ENCODE peak calls at places on chromosome 22, in six cellular contexts. U, I, A, P, O and L are unnamed samples.

GRCh38 chr22:50528682-50529415 is 963 bp downstream of the TYMP start:
- DNase-seq in A (no peak), I (no peak), U (no peak), O (no peak), P (no peak), L (no peak)

GRCh38 chr22:20839837-20840645 is 18.6 kb downstream of the PI4KA start:
- DNase-seq in O (no peak), A (no peak), P (no peak), U (no peak), I (no peak), L (no peak)

GRCh38 chr22:46239261-46240048 is 10.6 kb downstream of the CDPF1 start:
- DNase-seq in O (no peak), P (no peak), I (peak), U (no peak), A (no peak), L (no peak)

GRCh38 chr22:43567691-43568308 is 156.0 kb downstream of the MPPED1 start:
- DNase-seq in I (no peak), P (no peak), U (no peak), O (no peak), A (no peak), L (no peak)

GRCh38 chr22:41699264-41700104 is at the start of gene MEI1:
- DNase-seq in U (peak), I (no peak), A (peak), P (peak), O (peak), L (no peak)

GRCh38 chr22:41976961-41977566 is 7.8 kb downstream of the SEPTIN3 start:
- DNase-seq in P (no peak), I (no peak), U (no peak), A (no peak), O (no peak), L (no peak)

GRCh38 chr22:48974443-48975251 is 853.0 kb downstream of the BRD1 start:
- DNase-seq in O (no peak), P (no peak), I (no peak), U (no peak), A (no peak), L (no peak)

GRCh38 chr22:44362249-44363040 is 49.7 kb upstream of the SHISAL1 start:
- DNase-seq in I (no peak), O (peak), A (no peak), U (no peak), P (no peak), L (no peak)

GRCh38 chr22:17968126-17968525 is 56.2 kb downstream of the MICAL3 start:
- DNase-seq in O (no peak), I (no peak), U (no peak), A (no peak), P (no peak), L (no peak)

GRCh38 chr22:19756288-19757128 is 4.1 kb upstream of the TBX1 start:
- DNase-seq in U (peak), A (peak), P (no peak), O (no peak), I (no peak), L (no peak)

GRCh38 chr22:23495614-23496444 is 84.3 kb downstream of the IGLL1 start:
- DNase-seq in I (peak), U (no peak), A (no peak), O (no peak), P (no peak), L (no peak)

GRCh38 chr22:46074771-46075551 is 75.4 kb upstream of the PPARA start:
- DNase-seq in P (no peak), A (no peak), U (no peak), O (peak), I (no peak), L (no peak)

GRCh38 chr22:19292262-19293230 is 1.0 kb upstream of the CLTCL1 start:
- DNase-seq in I (no peak), P (no peak), U (no peak), A (no peak), O (peak), L (no peak)

GRCh38 chr22:39663751-39664150 is 93.2 kb downstream of the CACNA1I start:
- DNase-seq in U (no peak), I (no peak), A (no peak), P (no peak), O (no peak), L (no peak)

GRCh38 chr22:42743501-42743991 is 22.9 kb upstream of the A4GALT start:
- DNase-seq in A (no peak), I (no peak), P (no peak), U (no peak), O (no peak), L (no peak)

GRCh38 chr22:38864361-38865191 is 7.4 kb downstream of the CBX6 start:
- DNase-seq in I (no peak), A (no peak), U (no peak), O (peak), P (no peak), L (no peak)

GRCh38 chr22:43136255-43136654 is 6.9 kb downstream of the MCAT start:
- DNase-seq in O (no peak), I (peak), U (no peak), A (peak), P (no peak), L (no peak)

GRCh38 chr22:27358096-27358870 is 443.3 kb downstream of the MN1 start:
- DNase-seq in A (no peak), O (no peak), U (no peak), P (no peak), I (no peak), L (no peak)

GRCh38 chr22:44276706-44277403 is 35.9 kb downstream of the SHISAL1 start:
- DNase-seq in P (no peak), A (no peak), U (no peak), I (no peak), O (no peak), L (no peak)

GRCh38 chr22:49959782-49960158 is 802 bp upstream of the PIM3 start:
- DNase-seq in O (peak), U (no peak), P (no peak), I (no peak), A (no peak), L (no peak)

GRCh38 chr22:50525991-50526848 is 822 bp upstream of the SCO2 start:
- DNase-seq in P (peak), A (peak), O (peak), I (peak), U (peak), L (no peak)

GRCh38 chr22:28103596-28103995 is 184.5 kb upstream of the PITPNB start:
- DNase-seq in A (no peak), O (no peak), U (no peak), P (no peak), I (no peak), L (no peak)

GRCh38 chr22:46758867-46759290 is 3.6 kb upstream of the TBC1D22A start:
- DNase-seq in A (no peak), O (no peak), I (peak), P (no peak), U (no peak), L (no peak)

GRCh38 chr22:26471522-26471921 is 12.1 kb downstream of the HPS4 start:
- DNase-seq in P (no peak), A (no peak), U (no peak), I (no peak), O (no peak), L (peak)

GRCh38 chr22:46730568-46731245 is 7.3 kb downstream of the CERK start:
- DNase-seq in P (no peak), I (no peak), O (no peak), A (no peak), U (no peak), L (no peak)

GRCh38 chr22:31308181-31308580 is 15.9 kb upstream of the PIK3IP1 start:
- DNase-seq in O (no peak), U (no peak), A (no peak), I (no peak), P (no peak), L (no peak)

GRCh38 chr22:23219787-23220484 is 39.6 kb downstream of the BCR start:
- DNase-seq in U (no peak), I (no peak), A (peak), P (no peak), O (peak), L (peak)